ENCODE peak calls at places on chromosomes 13 and 19, in seven cellular contexts. One of them, this sample, is unnamed.

GRCh38 chr19:37933965-37934364 is 27.0 kb downstream of the SIPA1L3 start:
- DNase-seq in EH: no peak
- DNase-seq in stimulated activated CD4-positive, alpha-beta T cell treated with anti-CD3 and anti-CD28 coated beads, Interleukin-2, amount 100 ng/mL, for 24 hours: no peak
- DNase-seq in cardiac muscle cell: peak
- DNase-seq in hypothalamus: no peak
- DNase-seq in NCI-H1105: no peak
- DNase-seq in fibroblast of mammary gland: peak
- DNase-seq in this sample: no peak

GRCh38 chr19:33819496-33819874 is 22.8 kb downstream of the KCTD15 start:
- DNase-seq in EH: no peak
- DNase-seq in stimulated activated CD4-positive, alpha-beta T cell treated with anti-CD3 and anti-CD28 coated beads, Interleukin-2, amount 100 ng/mL, for 24 hours: no peak
- DNase-seq in cardiac muscle cell: no peak
- DNase-seq in hypothalamus: no peak
- DNase-seq in NCI-H1105: no peak
- DNase-seq in fibroblast of mammary gland: no peak
- DNase-seq in this sample: no peak

GRCh38 chr13:52405767-52406494 is at the start of gene THSD1:
- DNase-seq in EH: peak
- DNase-seq in stimulated activated CD4-positive, alpha-beta T cell treated with anti-CD3 and anti-CD28 coated beads, Interleukin-2, amount 100 ng/mL, for 24 hours: no peak
- DNase-seq in cardiac muscle cell: peak
- DNase-seq in hypothalamus: no peak
- DNase-seq in NCI-H1105: no peak
- DNase-seq in fibroblast of mammary gland: peak
- DNase-seq in this sample: peak

GRCh38 chr13:93169980-93170379 is 56.6 kb upstream of the GPC6 start:
- DNase-seq in EH: peak
- DNase-seq in stimulated activated CD4-positive, alpha-beta T cell treated with anti-CD3 and anti-CD28 coated beads, Interleukin-2, amount 100 ng/mL, for 24 hours: no peak
- DNase-seq in cardiac muscle cell: peak
- DNase-seq in hypothalamus: no peak
- DNase-seq in NCI-H1105: no peak
- DNase-seq in fibroblast of mammary gland: peak
- DNase-seq in this sample: no peak

GRCh38 chr13:105035092-105035491 is 1500.4 kb downstream of the EFNB2 start:
- DNase-seq in EH: no peak
- DNase-seq in stimulated activated CD4-positive, alpha-beta T cell treated with anti-CD3 and anti-CD28 coated beads, Interleukin-2, amount 100 ng/mL, for 24 hours: no peak
- DNase-seq in cardiac muscle cell: no peak
- DNase-seq in hypothalamus: no peak
- DNase-seq in NCI-H1105: no peak
- DNase-seq in fibroblast of mammary gland: no peak
- DNase-seq in this sample: no peak

GRCh38 chr19:21094347-21095025 is 12.5 kb downstream of the ZNF714 start:
- DNase-seq in EH: no peak
- DNase-seq in stimulated activated CD4-positive, alpha-beta T cell treated with anti-CD3 and anti-CD28 coated beads, Interleukin-2, amount 100 ng/mL, for 24 hours: no peak
- DNase-seq in cardiac muscle cell: no peak
- DNase-seq in hypothalamus: no peak
- DNase-seq in NCI-H1105: no peak
- DNase-seq in fibroblast of mammary gland: no peak
- DNase-seq in this sample: no peak

GRCh38 chr13:39379118-39379517 is 223.9 kb downstream of the LHFPL6 start:
- DNase-seq in EH: no peak
- DNase-seq in stimulated activated CD4-positive, alpha-beta T cell treated with anti-CD3 and anti-CD28 coated beads, Interleukin-2, amount 100 ng/mL, for 24 hours: no peak
- DNase-seq in cardiac muscle cell: no peak
- DNase-seq in hypothalamus: no peak
- DNase-seq in NCI-H1105: no peak
- DNase-seq in fibroblast of mammary gland: no peak
- DNase-seq in this sample: no peak

GRCh38 chr13:39016789-39017188 is 21.1 kb downstream of the PROSER1 start:
- DNase-seq in EH: no peak
- DNase-seq in stimulated activated CD4-positive, alpha-beta T cell treated with anti-CD3 and anti-CD28 coated beads, Interleukin-2, amount 100 ng/mL, for 24 hours: no peak
- DNase-seq in cardiac muscle cell: peak
- DNase-seq in hypothalamus: no peak
- DNase-seq in NCI-H1105: no peak
- DNase-seq in fibroblast of mammary gland: peak
- DNase-seq in this sample: no peak

GRCh38 chr13:112973577-112973951 is 4.5 kb downstream of the MCF2L start:
- DNase-seq in EH: no peak
- DNase-seq in stimulated activated CD4-positive, alpha-beta T cell treated with anti-CD3 and anti-CD28 coated beads, Interleukin-2, amount 100 ng/mL, for 24 hours: no peak
- DNase-seq in cardiac muscle cell: no peak
- DNase-seq in hypothalamus: no peak
- DNase-seq in NCI-H1105: no peak
- DNase-seq in fibroblast of mammary gland: no peak
- DNase-seq in this sample: no peak

GRCh38 chr13:30739646-30740642 is 4.6 kb downstream of the ALOX5AP start:
- DNase-seq in EH: peak
- DNase-seq in stimulated activated CD4-positive, alpha-beta T cell treated with anti-CD3 and anti-CD28 coated beads, Interleukin-2, amount 100 ng/mL, for 24 hours: peak
- DNase-seq in cardiac muscle cell: peak
- DNase-seq in hypothalamus: no peak
- DNase-seq in NCI-H1105: no peak
- DNase-seq in fibroblast of mammary gland: peak
- DNase-seq in this sample: no peak

GRCh38 chr19:38831142-38831605 is 420 bp downstream of the ECH1 start:
- DNase-seq in EH: peak
- DNase-seq in stimulated activated CD4-positive, alpha-beta T cell treated with anti-CD3 and anti-CD28 coated beads, Interleukin-2, amount 100 ng/mL, for 24 hours: no peak
- DNase-seq in cardiac muscle cell: peak
- DNase-seq in hypothalamus: no peak
- DNase-seq in NCI-H1105: no peak
- DNase-seq in fibroblast of mammary gland: peak
- DNase-seq in this sample: peak

GRCh38 chr13:28493740-28494536 is 990 bp downstream of the FLT1 start:
- DNase-seq in EH: no peak
- DNase-seq in stimulated activated CD4-positive, alpha-beta T cell treated with anti-CD3 and anti-CD28 coated beads, Interleukin-2, amount 100 ng/mL, for 24 hours: no peak
- DNase-seq in cardiac muscle cell: no peak
- DNase-seq in hypothalamus: no peak
- DNase-seq in NCI-H1105: no peak
- DNase-seq in fibroblast of mammary gland: no peak
- DNase-seq in this sample: no peak

GRCh38 chr13:62510906-62511655 is 1095.4 kb upstream of the PCDH20 start:
- DNase-seq in EH: no peak
- DNase-seq in stimulated activated CD4-positive, alpha-beta T cell treated with anti-CD3 and anti-CD28 coated beads, Interleukin-2, amount 100 ng/mL, for 24 hours: no peak
- DNase-seq in cardiac muscle cell: no peak
- DNase-seq in hypothalamus: no peak
- DNase-seq in NCI-H1105: no peak
- DNase-seq in fibroblast of mammary gland: no peak
- DNase-seq in this sample: no peak

GRCh38 chr19:1780272-1780957 is 27.1 kb downstream of the ONECUT3 start:
- DNase-seq in EH: peak
- DNase-seq in stimulated activated CD4-positive, alpha-beta T cell treated with anti-CD3 and anti-CD28 coated beads, Interleukin-2, amount 100 ng/mL, for 24 hours: no peak
- DNase-seq in cardiac muscle cell: peak
- DNase-seq in hypothalamus: no peak
- DNase-seq in NCI-H1105: no peak
- DNase-seq in fibroblast of mammary gland: peak
- DNase-seq in this sample: no peak

GRCh38 chr13:18921063-18921462 is 260.6 kb downstream of the TUBA3C start:
- DNase-seq in EH: no peak
- DNase-seq in stimulated activated CD4-positive, alpha-beta T cell treated with anti-CD3 and anti-CD28 coated beads, Interleukin-2, amount 100 ng/mL, for 24 hours: no peak
- DNase-seq in cardiac muscle cell: no peak
- DNase-seq in hypothalamus: no peak
- DNase-seq in NCI-H1105: no peak
- DNase-seq in fibroblast of mammary gland: no peak
- DNase-seq in this sample: no peak

GRCh38 chr13:44575035-44575434 is 1.1 kb downstream of the TSC22D1 start:
- DNase-seq in EH: no peak
- DNase-seq in stimulated activated CD4-positive, alpha-beta T cell treated with anti-CD3 and anti-CD28 coated beads, Interleukin-2, amount 100 ng/mL, for 24 hours: no peak
- DNase-seq in cardiac muscle cell: no peak
- DNase-seq in hypothalamus: no peak
- DNase-seq in NCI-H1105: no peak
- DNase-seq in fibroblast of mammary gland: no peak
- DNase-seq in this sample: no peak

GRCh38 chr13:48154671-48155070 is 59.8 kb upstream of the MED4 start:
- DNase-seq in EH: no peak
- DNase-seq in stimulated activated CD4-positive, alpha-beta T cell treated with anti-CD3 and anti-CD28 coated beads, Interleukin-2, amount 100 ng/mL, for 24 hours: no peak
- DNase-seq in cardiac muscle cell: no peak
- DNase-seq in hypothalamus: no peak
- DNase-seq in NCI-H1105: no peak
- DNase-seq in fibroblast of mammary gland: no peak
- DNase-seq in this sample: no peak

GRCh38 chr19:12865746-12866415 is 15.4 kb downstream of the DNASE2 start:
- DNase-seq in EH: no peak
- DNase-seq in stimulated activated CD4-positive, alpha-beta T cell treated with anti-CD3 and anti-CD28 coated beads, Interleukin-2, amount 100 ng/mL, for 24 hours: no peak
- DNase-seq in cardiac muscle cell: no peak
- DNase-seq in hypothalamus: no peak
- DNase-seq in NCI-H1105: no peak
- DNase-seq in fibroblast of mammary gland: no peak
- DNase-seq in this sample: no peak

GRCh38 chr19:5116292-5116691 is 147.4 kb downstream of the KDM4B start:
- DNase-seq in EH: no peak
- DNase-seq in stimulated activated CD4-positive, alpha-beta T cell treated with anti-CD3 and anti-CD28 coated beads, Interleukin-2, amount 100 ng/mL, for 24 hours: no peak
- DNase-seq in cardiac muscle cell: no peak
- DNase-seq in hypothalamus: no peak
- DNase-seq in NCI-H1105: no peak
- DNase-seq in fibroblast of mammary gland: no peak
- DNase-seq in this sample: no peak